ENCODE peak calls at places on chromosomes 16 and 17, in four cellular contexts. W is adrenal gland, Z is breast epithelium, Q is uterus. U is an unnamed sample.

GRCh38 chr17:337022-337420 is 15.6 kb downstream of the RPH3AL start:
- DNase-seq in W (no peak), Q (no peak), Z (no peak), U (no peak)

GRCh38 chr17:40621558-40621957 is 26.1 kb downstream of the SMARCE1 start:
- DNase-seq in W (no peak), Z (no peak), Q (no peak), U (no peak)

GRCh38 chr16:68069511-68070248 is 15.5 kb upstream of the NFATC3 start:
- DNase-seq in W (no peak), Q (no peak), Z (no peak), U (no peak)

GRCh38 chr17:29796652-29797051 is 133.4 kb downstream of the SSH2 start:
- DNase-seq in W (no peak), Q (no peak), Z (no peak), U (no peak)

GRCh38 chr16:1314399-1315068 is 5.1 kb downstream of the UBE2I start:
- DNase-seq in Q (no peak), W (no peak), Z (no peak), U (no peak)

GRCh38 chr17:66945451-66945850 is 19.1 kb upstream of the CACNG4 start:
- DNase-seq in Q (peak), W (no peak), Z (peak), U (no peak)

GRCh38 chr17:29289852-29290251 is 4.1 kb downstream of the NUFIP2 start:
- DNase-seq in Z (no peak), Q (no peak), W (no peak), U (no peak)

GRCh38 chr16:2519711-2520080 is 475 bp upstream of the AMDHD2 start:
- DNase-seq in Z (no peak), Q (no peak), W (no peak), U (no peak)

GRCh38 chr17:31598921-31599571 is 207.6 kb downstream of the RAB11FIP4 start:
- DNase-seq in W (no peak), Z (no peak), Q (no peak), U (no peak)

GRCh38 chr17:63490321-63490720 is 13.5 kb downstream of the ACE start:
- DNase-seq in W (no peak), Z (no peak), Q (no peak), U (no peak)

GRCh38 chr16:27401768-27402568 is at the start of gene IL21R:
- DNase-seq in W (peak), Q (peak), Z (no peak), U (peak)

GRCh38 chr16:12090162-12090552 is 113.6 kb downstream of the SNX29 start:
- DNase-seq in Q (no peak), W (peak), Z (peak), U (no peak)

GRCh38 chr17:81200695-81201580 is 21.8 kb downstream of the CEP131 start:
- DNase-seq in Q (no peak), Z (no peak), W (peak), U (peak)

GRCh38 chr17:742147-742793 is 9.8 kb downstream of the GEMIN4 start:
- DNase-seq in W (no peak), Q (no peak), Z (no peak), U (no peak)

GRCh38 chr17:30565073-30565935 is 88.1 kb downstream of the GOSR1 start:
- DNase-seq in Q (no peak), W (peak), Z (no peak), U (no peak)

GRCh38 chr17:36592316-36592710 is 634 bp downstream of the DHRS11 start:
- DNase-seq in Q (no peak), W (peak), Z (no peak), U (no peak)

GRCh38 chr17:74453665-74454196 is 12.7 kb upstream of the CD300A start:
- DNase-seq in W (no peak), Q (no peak), Z (peak), U (peak)

GRCh38 chr17:50414808-50415207 is 11.2 kb upstream of the ACSF2 start:
- DNase-seq in W (no peak), Z (no peak), Q (no peak), U (no peak)

GRCh38 chr17:68101992-68102758 is 66.6 kb downstream of the KPNA2 start:
- DNase-seq in Q (no peak), Z (no peak), W (peak), U (no peak)

GRCh38 chr16:58501242-58502131 is 1.5 kb downstream of the NDRG4 start:
- DNase-seq in Q (no peak), Z (peak), W (peak), U (no peak)

GRCh38 chr17:78322858-78323455 is 36.9 kb downstream of the SOCS3 start:
- DNase-seq in Z (no peak), Q (peak), W (peak), U (no peak)

GRCh38 chr16:56629531-56629930 is 2.9 kb upstream of the MT1M start:
- DNase-seq in Q (no peak), Z (no peak), W (no peak), U (no peak)

GRCh38 chr16:874366-875181 is 74.0 kb upstream of the GNG13 start:
- DNase-seq in W (no peak), Z (no peak), Q (no peak), U (no peak)

GRCh38 chr17:28944343-28944742 is 7.0 kb downstream of the PHF12 start:
- DNase-seq in Z (no peak), Q (no peak), W (peak), U (no peak)

GRCh38 chr17:61219460-61219859 is 180.2 kb upstream of the TBX2 start:
- DNase-seq in W (peak), Q (no peak), Z (no peak), U (no peak)

GRCh38 chr17:1324201-1324750 is 44.8 kb downstream of the TRARG1 start:
- DNase-seq in W (no peak), Q (no peak), Z (no peak), U (no peak)

GRCh38 chr17:59357219-59357699 is 25.8 kb downstream of the YPEL2 start:
- DNase-seq in Z (no peak), W (no peak), Q (no peak), U (no peak)

GRCh38 chr17:954431-955164 is 25.0 kb downstream of the NXN start:
- DNase-seq in Q (peak), W (no peak), Z (no peak), U (no peak)

GRCh38 chr17:70184770-70185169 is 15.4 kb downstream of the KCNJ2 start:
- DNase-seq in Z (no peak), W (peak), Q (no peak), U (no peak)

GRCh38 chr17:32814837-32815236 is 62.1 kb downstream of the MYO1D start:
- DNase-seq in W (no peak), Z (no peak), Q (no peak), U (no peak)

GRCh38 chr17:60354223-60354622 is 37.7 kb downstream of the USP32 start:
- DNase-seq in W (no peak), Z (no peak), Q (no peak), U (peak)

GRCh38 chr17:39564201-39564828 is 43.4 kb downstream of the NEUROD2 start:
- DNase-seq in Q (no peak), W (no peak), Z (no peak), U (no peak)

GRCh38 chr16:13435873-13436474 is 484.0 kb upstream of the ERCC4 start:
- DNase-seq in Z (no peak), W (no peak), Q (no peak), U (no peak)

DNA sequence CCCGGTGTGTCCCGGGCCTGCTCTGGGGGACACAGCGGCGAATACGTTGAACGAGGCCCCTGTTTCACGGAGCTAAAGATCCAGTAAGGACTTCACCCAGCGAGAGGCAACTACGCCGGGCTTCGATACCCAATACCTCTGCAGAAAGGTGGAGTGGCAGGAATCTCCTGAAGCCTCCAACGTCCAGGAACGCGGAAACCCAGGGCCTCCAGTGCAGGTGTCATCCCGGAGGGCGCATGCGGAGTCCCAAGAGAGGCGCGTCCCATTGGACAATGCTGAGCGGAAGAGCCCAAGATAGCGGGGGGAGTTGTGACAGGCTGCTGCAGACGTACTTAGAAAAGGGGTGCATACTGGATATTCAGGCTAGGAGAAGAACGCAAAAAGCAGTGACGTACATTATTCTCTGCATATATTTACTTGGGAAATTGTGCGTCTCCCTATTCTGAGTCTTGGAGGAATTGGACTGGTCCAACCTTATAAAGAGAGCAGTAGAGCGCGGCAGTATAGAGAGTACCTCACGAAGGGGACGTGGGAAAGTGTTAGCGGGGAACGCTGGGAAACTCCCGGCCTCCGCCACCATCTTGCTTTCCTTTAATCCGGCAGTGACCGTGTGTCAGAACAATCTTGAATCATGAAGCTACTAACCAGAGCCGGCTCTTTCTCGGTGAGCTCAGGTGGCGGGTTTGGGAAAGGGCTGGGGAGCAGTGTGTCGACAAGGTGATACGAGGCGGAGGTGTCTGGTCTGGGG is at the start of gene UQCRC2:
- DNase-seq in Q (peak), Z (peak), W (peak), U (peak)
- TF ChIP-seq POLR2A in Q (peak), Z (no peak), W (peak), U (peak)

GRCh38 chr17:72446525-72447250 is 325.9 kb downstream of the SOX9 start:
- DNase-seq in Z (no peak), W (no peak), Q (no peak), U (no peak)
- TF ChIP-seq POLR2A in Z (no peak), W (no peak), Q (no peak), U (no peak)

GRCh38 chr17:17041571-17042380 is 481 bp upstream of the MPRIP start:
- DNase-seq in W (peak), Z (peak), Q (peak), U (peak)
- TF ChIP-seq POLR2A in W (peak), Z (no peak), Q (peak), U (no peak)

DNA sequence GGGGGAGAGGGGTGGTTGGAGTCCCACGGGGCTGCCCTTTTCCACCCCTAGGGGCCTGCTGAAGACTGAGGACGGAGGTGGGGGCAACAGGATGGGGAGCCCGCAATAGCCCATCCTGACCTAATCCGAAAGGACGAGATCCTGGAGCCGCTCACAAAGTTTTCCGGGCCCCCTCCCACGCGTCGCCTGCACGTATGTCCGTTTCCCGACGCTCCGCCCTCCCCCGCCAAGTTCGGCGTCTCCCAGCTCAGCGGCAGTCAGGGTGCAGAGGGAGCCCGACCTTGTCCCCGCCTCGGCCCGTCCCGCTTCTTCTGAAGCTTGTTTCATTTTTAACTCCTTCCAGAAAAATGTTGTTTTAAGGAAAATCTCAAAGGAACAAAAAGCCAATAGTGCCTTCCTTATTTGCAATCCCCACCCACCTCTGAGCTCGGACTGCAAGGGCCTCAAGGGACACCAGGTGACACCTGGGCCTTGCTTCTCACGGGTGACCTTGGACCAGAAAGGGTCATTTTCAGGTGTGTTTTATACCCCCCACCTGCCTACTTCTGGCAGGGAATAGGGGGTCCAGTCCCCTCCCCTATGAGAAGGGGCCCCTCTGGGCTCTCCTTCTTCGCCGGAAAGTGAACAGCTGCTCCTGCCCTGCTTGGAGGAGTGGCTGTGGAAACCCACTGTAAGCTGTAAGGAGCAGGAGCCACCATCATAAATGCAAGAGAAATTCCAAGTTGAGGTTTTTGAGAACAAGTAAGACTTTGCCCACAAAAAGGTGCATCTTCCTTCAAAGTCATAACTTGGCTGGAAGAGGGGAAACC is 3.4 kb upstream of the ZNF423 start:
- DNase-seq in Z (no peak), W (peak), Q (peak), U (no peak)
- TF ChIP-seq POLR2A in Z (peak), W (peak), Q (peak), U (no peak)

GRCh38 chr17:48101012-48101720 is at the start of gene CBX1:
- DNase-seq in W (peak), Q (peak), Z (peak), U (peak)
- TF ChIP-seq POLR2A in W (peak), Q (peak), Z (peak), U (peak)

U was measured in H54.